ENCODE peak calls at places on chromosomes 6 and 20, in seven cellular contexts. One of them, this sample, is unnamed.

GRCh38 chr20:21968486-21968885 is 263.0 kb downstream of the PAX1 start:
- DNase-seq in trophoblast cell: no peak
- DNase-seq in IMR-90: no peak
- DNase-seq in mesendoderm: peak
- DNase-seq in neuronal stem cell: no peak
- DNase-seq in H1: no peak
- DNase-seq in mesenchymal stem cell: no peak
- DNase-seq in this sample: no peak

GRCh38 chr20:61964675-61965605 is 100.7 kb downstream of the TAF4 start:
- DNase-seq in trophoblast cell: no peak
- DNase-seq in IMR-90: no peak
- DNase-seq in mesendoderm: no peak
- DNase-seq in neuronal stem cell: no peak
- DNase-seq in H1: no peak
- DNase-seq in mesenchymal stem cell: no peak
- DNase-seq in this sample: no peak

GRCh38 chr6:4797590-4797989 is 21.4 kb downstream of the CDYL start:
- DNase-seq in trophoblast cell: no peak
- DNase-seq in IMR-90: peak
- DNase-seq in mesendoderm: no peak
- DNase-seq in neuronal stem cell: no peak
- DNase-seq in H1: no peak
- DNase-seq in mesenchymal stem cell: peak
- DNase-seq in this sample: no peak

GRCh38 chr20:32551693-32552092 is 33.4 kb downstream of the NOL4L start:
- DNase-seq in trophoblast cell: no peak
- DNase-seq in IMR-90: no peak
- DNase-seq in mesendoderm: no peak
- DNase-seq in neuronal stem cell: no peak
- DNase-seq in H1: no peak
- DNase-seq in mesenchymal stem cell: no peak
- DNase-seq in this sample: no peak

GRCh38 chr20:40192529-40192928 is 496.5 kb downstream of the MAFB start:
- DNase-seq in trophoblast cell: no peak
- DNase-seq in IMR-90: no peak
- DNase-seq in mesendoderm: no peak
- DNase-seq in neuronal stem cell: no peak
- DNase-seq in H1: no peak
- DNase-seq in mesenchymal stem cell: no peak
- DNase-seq in this sample: no peak

GRCh38 chr6:16398587-16398986 is 160.2 kb downstream of the GMPR start:
- DNase-seq in trophoblast cell: no peak
- DNase-seq in IMR-90: peak
- DNase-seq in mesendoderm: no peak
- DNase-seq in neuronal stem cell: no peak
- DNase-seq in H1: no peak
- DNase-seq in mesenchymal stem cell: no peak
- DNase-seq in this sample: no peak

GRCh38 chr20:59819496-59820203 is 113.8 kb downstream of the SYCP2 start:
- DNase-seq in trophoblast cell: no peak
- DNase-seq in IMR-90: no peak
- DNase-seq in mesendoderm: no peak
- DNase-seq in neuronal stem cell: no peak
- DNase-seq in H1: no peak
- DNase-seq in mesenchymal stem cell: no peak
- DNase-seq in this sample: peak

GRCh38 chr20:51489611-51490010 is 52.9 kb downstream of the NFATC2 start:
- DNase-seq in trophoblast cell: no peak
- DNase-seq in IMR-90: peak
- DNase-seq in mesendoderm: no peak
- DNase-seq in neuronal stem cell: no peak
- DNase-seq in H1: no peak
- DNase-seq in mesenchymal stem cell: no peak
- DNase-seq in this sample: no peak

GRCh38 chr20:31835977-31836852 is 9.2 kb downstream of the FOXS1 start:
- DNase-seq in trophoblast cell: no peak
- DNase-seq in IMR-90: peak
- DNase-seq in mesendoderm: peak
- DNase-seq in neuronal stem cell: no peak
- DNase-seq in H1: no peak
- DNase-seq in mesenchymal stem cell: peak
- DNase-seq in this sample: no peak

GRCh38 chr6:44257753-44258324 is 511 bp upstream of the SLC35B2 start:
- DNase-seq in trophoblast cell: no peak
- DNase-seq in IMR-90: no peak
- DNase-seq in mesendoderm: no peak
- DNase-seq in neuronal stem cell: no peak
- DNase-seq in H1: no peak
- DNase-seq in mesenchymal stem cell: no peak
- DNase-seq in this sample: no peak

GRCh38 chr6:24864345-24864744 is 65.6 kb upstream of the ARMH2 start:
- DNase-seq in trophoblast cell: no peak
- DNase-seq in IMR-90: peak
- DNase-seq in mesendoderm: no peak
- DNase-seq in neuronal stem cell: no peak
- DNase-seq in H1: no peak
- DNase-seq in mesenchymal stem cell: peak
- DNase-seq in this sample: no peak

GRCh38 chr6:150269857-150270223 is 99.0 kb upstream of the IYD start:
- DNase-seq in trophoblast cell: peak
- DNase-seq in IMR-90: peak
- DNase-seq in mesendoderm: peak
- DNase-seq in neuronal stem cell: no peak
- DNase-seq in H1: peak
- DNase-seq in mesenchymal stem cell: no peak
- DNase-seq in this sample: peak

GRCh38 chr6:44956426-44956825 is 371.7 kb upstream of the RUNX2 start:
- DNase-seq in trophoblast cell: peak
- DNase-seq in IMR-90: peak
- DNase-seq in mesendoderm: no peak
- DNase-seq in neuronal stem cell: no peak
- DNase-seq in H1: no peak
- DNase-seq in mesenchymal stem cell: peak
- DNase-seq in this sample: no peak

GRCh38 chr6:15444881-15445280 is 199.0 kb downstream of the JARID2 start:
- DNase-seq in trophoblast cell: no peak
- DNase-seq in IMR-90: no peak
- DNase-seq in mesendoderm: peak
- DNase-seq in neuronal stem cell: no peak
- DNase-seq in H1: no peak
- DNase-seq in mesenchymal stem cell: peak
- DNase-seq in this sample: no peak

GRCh38 chr20:20837574-20838021 is 125.2 kb upstream of the RALGAPA2 start:
- DNase-seq in trophoblast cell: peak
- DNase-seq in IMR-90: peak
- DNase-seq in mesendoderm: peak
- DNase-seq in neuronal stem cell: peak
- DNase-seq in H1: no peak
- DNase-seq in mesenchymal stem cell: peak
- DNase-seq in this sample: peak

GRCh38 chr20:38173237-38174156 is 8.4 kb upstream of the TGM2 start:
- DNase-seq in trophoblast cell: peak
- DNase-seq in IMR-90: peak
- DNase-seq in mesendoderm: no peak
- DNase-seq in neuronal stem cell: no peak
- DNase-seq in H1: no peak
- DNase-seq in mesenchymal stem cell: peak
- DNase-seq in this sample: no peak

GRCh38 chr6:22658934-22659333 is 89.6 kb downstream of the HDGFL1 start:
- DNase-seq in trophoblast cell: no peak
- DNase-seq in IMR-90: no peak
- DNase-seq in mesendoderm: no peak
- DNase-seq in neuronal stem cell: no peak
- DNase-seq in H1: no peak
- DNase-seq in mesenchymal stem cell: no peak
- DNase-seq in this sample: no peak

GRCh38 chr6:40536442-40536841 is 50.7 kb downstream of the LRFN2 start:
- DNase-seq in trophoblast cell: no peak
- DNase-seq in IMR-90: no peak
- DNase-seq in mesendoderm: peak
- DNase-seq in neuronal stem cell: no peak
- DNase-seq in H1: peak
- DNase-seq in mesenchymal stem cell: peak
- DNase-seq in this sample: peak

GRCh38 chr6:166494757-166495486 is 91.6 kb downstream of the RAMACL start:
- DNase-seq in trophoblast cell: no peak
- DNase-seq in IMR-90: no peak
- DNase-seq in mesendoderm: peak
- DNase-seq in neuronal stem cell: peak
- DNase-seq in H1: no peak
- DNase-seq in mesenchymal stem cell: no peak
- DNase-seq in this sample: no peak

GRCh38 chr6:112214749-112215269 is 39.6 kb downstream of the LAMA4 start:
- DNase-seq in trophoblast cell: no peak
- DNase-seq in IMR-90: peak
- DNase-seq in mesendoderm: peak
- DNase-seq in neuronal stem cell: no peak
- DNase-seq in H1: no peak
- DNase-seq in mesenchymal stem cell: no peak
- DNase-seq in this sample: no peak

GRCh38 chr20:23251779-23252178 is 98.8 kb upstream of the NXT1 start:
- DNase-seq in trophoblast cell: no peak
- DNase-seq in IMR-90: no peak
- DNase-seq in mesendoderm: no peak
- DNase-seq in neuronal stem cell: no peak
- DNase-seq in H1: no peak
- DNase-seq in mesenchymal stem cell: no peak
- DNase-seq in this sample: no peak

GRCh38 chr6:36967301-36967700 is 12.8 kb downstream of the PI16 start:
- DNase-seq in trophoblast cell: no peak
- DNase-seq in IMR-90: no peak
- DNase-seq in mesendoderm: no peak
- DNase-seq in neuronal stem cell: no peak
- DNase-seq in H1: no peak
- DNase-seq in mesenchymal stem cell: no peak
- DNase-seq in this sample: no peak

GRCh38 chr6:36373368-36374009 is 14.0 kb downstream of the ETV7 start:
- DNase-seq in trophoblast cell: no peak
- DNase-seq in IMR-90: no peak
- DNase-seq in mesendoderm: no peak
- DNase-seq in neuronal stem cell: no peak
- DNase-seq in H1: no peak
- DNase-seq in mesenchymal stem cell: no peak
- DNase-seq in this sample: no peak

GRCh38 chr6:11290027-11290426 is 57.6 kb upstream of the NEDD9 start:
- DNase-seq in trophoblast cell: no peak
- DNase-seq in IMR-90: no peak
- DNase-seq in mesendoderm: no peak
- DNase-seq in neuronal stem cell: no peak
- DNase-seq in H1: no peak
- DNase-seq in mesenchymal stem cell: no peak
- DNase-seq in this sample: no peak

GRCh38 chr6:33276864-33277662 is at the start of gene B3GALT4:
- DNase-seq in trophoblast cell: peak
- DNase-seq in IMR-90: peak
- DNase-seq in mesendoderm: peak
- DNase-seq in neuronal stem cell: peak
- DNase-seq in H1: peak
- DNase-seq in mesenchymal stem cell: peak
- DNase-seq in this sample: peak
- H3K18ac ChIP-seq in trophoblast cell: peak
- H3K18ac ChIP-seq in IMR-90: peak
- H3K18ac ChIP-seq in mesendoderm: peak
- H3K18ac ChIP-seq in neuronal stem cell: peak
- H3K18ac ChIP-seq in H1: peak
- H3K18ac ChIP-seq in mesenchymal stem cell: peak
- H3K18ac ChIP-seq in this sample: peak

GRCh38 chr6:7604003-7604402 is 14.0 kb downstream of the SNRNP48 start:
- DNase-seq in trophoblast cell: no peak
- DNase-seq in IMR-90: no peak
- DNase-seq in mesendoderm: no peak
- DNase-seq in neuronal stem cell: no peak
- DNase-seq in H1: no peak
- DNase-seq in mesenchymal stem cell: no peak
- DNase-seq in this sample: no peak

GRCh38 chr6:7604506-7604905 is 14.5 kb downstream of the SNRNP48 start:
- DNase-seq in trophoblast cell: no peak
- DNase-seq in IMR-90: no peak
- DNase-seq in mesendoderm: no peak
- DNase-seq in neuronal stem cell: no peak
- DNase-seq in H1: no peak
- DNase-seq in mesenchymal stem cell: no peak
- DNase-seq in this sample: no peak
- H3K27ac ChIP-seq in trophoblast cell: no peak
- H3K27ac ChIP-seq in IMR-90: no peak
- H3K27ac ChIP-seq in mesendoderm: no peak
- H3K27ac ChIP-seq in neuronal stem cell: no peak
- H3K27ac ChIP-seq in H1: no peak
- H3K27ac ChIP-seq in mesenchymal stem cell: no peak
- H3K27ac ChIP-seq in this sample: no peak

DNA sequence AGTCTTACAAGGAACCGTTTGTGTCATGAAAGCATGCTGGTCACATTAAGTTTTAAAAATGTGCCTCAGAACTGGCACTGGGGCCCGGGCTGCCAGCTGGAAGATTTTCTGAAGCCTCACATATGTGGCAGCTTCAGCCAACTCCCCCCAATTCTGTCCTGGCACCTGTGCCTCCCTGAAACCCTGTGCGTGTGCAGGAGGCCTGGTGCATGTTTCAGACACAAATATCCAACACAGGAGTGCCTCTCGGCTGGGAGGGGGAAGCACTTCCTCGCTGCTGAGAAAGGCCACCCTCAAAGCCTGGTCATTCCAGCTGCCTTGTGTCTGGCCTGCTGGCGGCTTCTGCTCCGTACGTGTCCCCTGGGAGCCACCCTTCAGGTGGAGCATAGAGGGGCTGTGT is 188.5 kb upstream of the SNX9 start:
- DNase-seq in trophoblast cell: no peak
- DNase-seq in IMR-90: no peak
- DNase-seq in mesendoderm: no peak
- DNase-seq in neuronal stem cell: no peak
- DNase-seq in H1: no peak
- DNase-seq in mesenchymal stem cell: no peak
- DNase-seq in this sample: no peak
- H3K18ac ChIP-seq in trophoblast cell: no peak
- H3K18ac ChIP-seq in IMR-90: no peak
- H3K18ac ChIP-seq in mesendoderm: no peak
- H3K18ac ChIP-seq in neuronal stem cell: no peak
- H3K18ac ChIP-seq in H1: no peak
- H3K18ac ChIP-seq in mesenchymal stem cell: no peak
- H3K18ac ChIP-seq in this sample: no peak

GRCh38 chr20:36120241-36120640 is 34.3 kb upstream of the EPB41L1 start:
- DNase-seq in trophoblast cell: peak
- DNase-seq in IMR-90: no peak
- DNase-seq in mesendoderm: no peak
- DNase-seq in neuronal stem cell: no peak
- DNase-seq in H1: no peak
- DNase-seq in mesenchymal stem cell: no peak
- DNase-seq in this sample: no peak

GRCh38 chr20:36122931-36123288 is 31.6 kb upstream of the EPB41L1 start:
- DNase-seq in trophoblast cell: no peak
- DNase-seq in IMR-90: no peak
- DNase-seq in mesendoderm: no peak
- DNase-seq in neuronal stem cell: no peak
- DNase-seq in H1: no peak
- DNase-seq in mesenchymal stem cell: no peak
- DNase-seq in this sample: no peak

GRCh38 chr20:36120991-36121390 is 33.5 kb upstream of the EPB41L1 start:
- DNase-seq in trophoblast cell: peak
- DNase-seq in IMR-90: no peak
- DNase-seq in mesendoderm: no peak
- DNase-seq in neuronal stem cell: no peak
- DNase-seq in H1: no peak
- DNase-seq in mesenchymal stem cell: no peak
- DNase-seq in this sample: no peak

GRCh38 chr20:36119537-36119936 is 35.0 kb upstream of the EPB41L1 start:
- DNase-seq in trophoblast cell: no peak
- DNase-seq in IMR-90: no peak
- DNase-seq in mesendoderm: no peak
- DNase-seq in neuronal stem cell: no peak
- DNase-seq in H1: no peak
- DNase-seq in mesenchymal stem cell: no peak
- DNase-seq in this sample: no peak

GRCh38 chr20:36121981-36122930 is 32.3 kb upstream of the EPB41L1 start:
- DNase-seq in trophoblast cell: peak
- DNase-seq in IMR-90: no peak
- DNase-seq in mesendoderm: peak
- DNase-seq in neuronal stem cell: no peak
- DNase-seq in H1: no peak
- DNase-seq in mesenchymal stem cell: no peak
- DNase-seq in this sample: no peak
- H3K27ac ChIP-seq in trophoblast cell: no peak
- H3K27ac ChIP-seq in IMR-90: no peak
- H3K27ac ChIP-seq in mesendoderm: no peak
- H3K27ac ChIP-seq in neuronal stem cell: no peak
- H3K27ac ChIP-seq in H1: no peak
- H3K27ac ChIP-seq in mesenchymal stem cell: no peak
- H3K27ac ChIP-seq in this sample: no peak